ENCODE peak calls at places on chromosomes 11 and 22, in four cellular contexts. One of them, this sample, is unnamed.
A peak's percentile ranks its signal among the peaks of the same experiment; 100 is the strongest.

GRCh38 chr11:130761560-130762220 is 154.6 kb downstream of the SNX19 start:
- DNase-seq in LNCaP clone FGC: no peak
- DNase-seq in HCT116: no peak
- DNase-seq in AG04449: no peak
- DNase-seq in this sample: no peak

GRCh38 chr22:32327066-32327465 is 30.6 kb upstream of the RFPL3 start:
- DNase-seq in LNCaP clone FGC: no peak
- DNase-seq in HCT116: no peak
- DNase-seq in AG04449: no peak
- DNase-seq in this sample: no peak

GRCh38 chr11:104337273-104337672 is 173.3 kb upstream of the PDGFD start:
- DNase-seq in LNCaP clone FGC: no peak
- DNase-seq in HCT116: no peak
- DNase-seq in AG04449: no peak
- DNase-seq in this sample: no peak

GRCh38 chr11:45041556-45041955 is 90.9 kb upstream of the TP53I11 start:
- DNase-seq in LNCaP clone FGC: no peak
- DNase-seq in HCT116: no peak
- DNase-seq in AG04449: no peak
- DNase-seq in this sample: no peak

GRCh38 chr11:78063440-78064181 is at the start of gene THRSP:
- DNase-seq in LNCaP clone FGC: peak; percentile 50
- DNase-seq in HCT116: no peak
- DNase-seq in AG04449: no peak
- DNase-seq in this sample: no peak

GRCh38 chr22:24563246-24563645 is 7.4 kb downstream of the SNRPD3 start:
- DNase-seq in LNCaP clone FGC: no peak
- DNase-seq in HCT116: no peak
- DNase-seq in AG04449: no peak
- DNase-seq in this sample: no peak

GRCh38 chr22:24486501-24486921 is 8.6 kb upstream of the UPB1 start:
- DNase-seq in LNCaP clone FGC: no peak
- DNase-seq in HCT116: no peak
- DNase-seq in AG04449: no peak
- DNase-seq in this sample: no peak

GRCh38 chr11:102287963-102288744 is 29.1 kb upstream of the BIRC3 start:
- DNase-seq in LNCaP clone FGC: peak; percentile 71
- DNase-seq in HCT116: peak; percentile 69
- DNase-seq in AG04449: no peak
- DNase-seq in this sample: peak; percentile 36

GRCh38 chr11:123536690-123537437 is 106.8 kb downstream of the GRAMD1B start:
- DNase-seq in LNCaP clone FGC: no peak
- DNase-seq in HCT116: no peak
- DNase-seq in AG04449: no peak
- DNase-seq in this sample: no peak

GRCh38 chr22:19622061-19622441 is 92.3 kb upstream of the SEPTIN5 start:
- DNase-seq in LNCaP clone FGC: no peak
- DNase-seq in HCT116: no peak
- DNase-seq in AG04449: no peak
- DNase-seq in this sample: no peak

GRCh38 chr11:58003036-58003435 is 20.6 kb upstream of the OR9Q1 start:
- DNase-seq in LNCaP clone FGC: no peak
- DNase-seq in HCT116: no peak
- DNase-seq in AG04449: no peak
- DNase-seq in this sample: no peak

DNA sequence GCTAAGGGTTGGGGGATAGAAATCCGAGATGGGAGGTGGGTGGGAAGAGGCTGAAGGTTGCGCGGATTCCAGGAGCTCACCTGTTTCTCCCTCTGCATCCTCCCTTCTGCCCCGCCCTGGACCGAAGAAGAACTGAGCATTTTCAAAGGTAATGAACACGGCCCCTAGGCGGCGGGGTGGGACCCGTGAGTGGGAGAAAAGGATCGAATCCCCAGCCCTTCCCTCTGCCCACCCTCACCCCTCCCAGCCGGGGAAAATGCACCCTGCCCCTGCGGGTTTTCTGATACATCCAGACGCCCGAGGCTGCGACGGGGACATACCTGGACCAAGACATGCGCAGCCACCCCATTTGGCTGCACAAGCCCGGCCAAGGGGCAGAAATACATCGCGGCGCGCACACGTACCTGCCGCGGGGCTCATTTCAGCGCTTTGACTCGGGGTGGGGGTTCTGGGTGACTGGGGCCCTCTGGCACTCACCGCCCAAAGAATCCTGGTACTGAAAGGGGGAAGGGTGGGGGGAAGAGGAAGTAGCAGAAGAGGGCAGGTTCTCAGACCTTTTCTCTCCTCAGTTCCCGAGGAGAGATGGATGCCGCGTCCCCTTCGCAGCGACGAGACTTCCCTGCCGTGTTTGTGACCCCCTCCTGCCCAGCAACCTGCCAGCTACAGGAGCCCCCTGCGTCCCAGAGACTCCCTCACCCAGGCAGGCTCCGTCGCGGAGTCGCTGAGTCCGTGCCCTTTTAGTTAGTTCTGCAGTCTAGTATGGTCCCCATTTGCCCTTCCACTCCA is 6.0 kb downstream of the VSIG2 start:
- DNase-seq in LNCaP clone FGC: no peak
- DNase-seq in HCT116: no peak
- DNase-seq in AG04449: no peak
- DNase-seq in this sample: no peak
- TF ChIP-seq CTCF in LNCaP clone FGC: peak; percentile 40
- TF ChIP-seq CTCF in HCT116: peak; percentile 32
- TF ChIP-seq CTCF in AG04449: peak; percentile 16
- TF ChIP-seq CTCF in this sample: peak; percentile 19

GRCh38 chr11:70790671-70791300 is 392.5 kb downstream of the CTTN start:
- DNase-seq in LNCaP clone FGC: no peak
- DNase-seq in HCT116: no peak
- DNase-seq in AG04449: no peak
- DNase-seq in this sample: no peak
- TF ChIP-seq CTCF in LNCaP clone FGC: no peak
- TF ChIP-seq CTCF in HCT116: peak; percentile 46
- TF ChIP-seq CTCF in AG04449: no peak
- TF ChIP-seq CTCF in this sample: no peak

DNA sequence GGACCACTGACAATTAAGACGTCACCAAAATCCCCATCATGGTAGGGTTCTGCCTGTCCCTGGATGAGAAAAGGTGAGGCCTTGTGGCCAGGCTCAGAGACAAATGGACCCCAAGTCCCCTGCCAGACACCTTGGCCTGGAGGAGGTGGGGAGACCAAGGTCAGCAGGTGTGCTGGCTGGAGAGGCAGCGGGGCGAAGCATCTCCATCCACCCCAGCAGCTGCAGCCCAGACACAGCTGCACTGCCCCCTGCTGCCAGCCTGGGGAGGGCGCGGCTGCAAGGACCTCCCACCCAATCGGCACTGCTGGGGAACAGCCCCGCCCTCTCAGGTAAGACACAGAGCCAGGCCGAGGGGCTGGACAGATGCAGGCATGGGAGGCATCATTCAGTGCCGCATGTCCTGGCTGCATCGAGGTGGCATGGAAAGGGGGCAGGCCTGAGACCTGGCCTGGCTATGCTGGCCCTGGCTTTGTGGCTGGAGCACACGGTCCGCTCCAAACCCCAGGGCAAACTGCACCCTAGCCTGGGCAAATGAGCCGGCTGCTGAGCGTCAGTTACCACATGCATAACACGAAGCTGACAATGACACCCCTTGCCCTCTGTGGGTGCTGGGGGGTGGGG is 12.2 kb upstream of the MFNG start:
- DNase-seq in LNCaP clone FGC: no peak
- DNase-seq in HCT116: no peak
- DNase-seq in AG04449: no peak
- DNase-seq in this sample: peak; percentile 51
- TF ChIP-seq CTCF in LNCaP clone FGC: peak; percentile 68
- TF ChIP-seq CTCF in HCT116: peak; percentile 82
- TF ChIP-seq CTCF in AG04449: peak; percentile 30
- TF ChIP-seq CTCF in this sample: peak; percentile 28

GRCh38 chr11:65013692-65014145 is 241 bp upstream of the ARL2 start:
- DNase-seq in LNCaP clone FGC: peak; percentile 53
- DNase-seq in HCT116: peak; percentile 80
- DNase-seq in AG04449: peak; percentile 23
- DNase-seq in this sample: peak; percentile 92
- TF ChIP-seq CTCF in LNCaP clone FGC: peak; percentile 73
- TF ChIP-seq CTCF in HCT116: no peak
- TF ChIP-seq CTCF in AG04449: peak; percentile 80
- TF ChIP-seq CTCF in this sample: peak; percentile 45

GRCh38 chr11:118790357-118791014 is 478 bp downstream of the DDX6 start:
- DNase-seq in LNCaP clone FGC: no peak
- DNase-seq in HCT116: no peak
- DNase-seq in AG04449: no peak
- DNase-seq in this sample: peak; percentile 39
- TF ChIP-seq CTCF in LNCaP clone FGC: peak; percentile 20
- TF ChIP-seq CTCF in HCT116: peak; percentile 47
- TF ChIP-seq CTCF in AG04449: peak; percentile 53
- TF ChIP-seq CTCF in this sample: peak; percentile 52

DNA sequence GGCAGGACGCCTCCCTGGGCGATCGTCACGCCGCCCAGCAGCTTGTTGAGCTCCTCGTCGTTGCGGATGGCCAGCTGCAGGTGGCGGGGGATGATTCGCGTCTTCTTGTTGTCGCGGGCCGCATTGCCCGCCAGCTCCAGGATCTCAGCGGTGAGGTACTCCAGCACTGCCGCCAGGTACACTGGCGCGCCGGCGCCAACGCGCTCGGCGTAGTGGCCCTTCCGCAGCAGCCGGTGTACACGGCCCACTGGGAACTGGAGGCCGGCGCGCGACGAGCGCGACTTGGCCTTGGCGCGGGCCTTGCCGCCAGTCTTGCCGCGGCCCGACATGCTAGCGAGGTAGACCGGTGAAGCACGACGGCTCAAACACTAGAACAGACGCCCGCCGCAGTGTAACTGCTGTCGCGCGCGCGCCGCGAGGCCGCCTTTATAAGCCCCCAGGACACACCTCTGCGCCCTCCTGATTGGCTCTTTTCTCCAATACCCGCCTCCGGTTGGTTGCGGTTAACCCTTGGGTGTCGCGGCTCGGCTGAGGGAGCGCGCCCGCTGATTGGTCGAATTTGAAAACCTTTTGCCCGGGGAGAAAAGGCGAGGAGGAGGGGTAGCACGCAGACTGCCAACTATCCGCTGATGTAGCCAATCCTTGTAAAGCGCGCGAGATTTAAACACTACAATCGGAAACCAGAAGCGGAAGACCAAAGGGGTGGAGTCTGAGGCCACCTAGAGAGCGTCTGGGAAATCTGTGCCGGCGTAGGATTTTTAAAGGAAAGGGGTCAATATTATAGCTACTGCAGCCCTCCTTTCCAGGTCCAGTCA is 6.4 kb downstream of the DPAGT1 start:
- DNase-seq in LNCaP clone FGC: peak; percentile 98
- DNase-seq in HCT116: peak; percentile 99
- DNase-seq in AG04449: peak; percentile 97
- DNase-seq in this sample: peak; percentile 89
- TF ChIP-seq CTCF in LNCaP clone FGC: peak; percentile 16
- TF ChIP-seq CTCF in HCT116: peak; percentile 6
- TF ChIP-seq CTCF in AG04449: no peak
- TF ChIP-seq CTCF in this sample: peak; percentile 14

DNA sequence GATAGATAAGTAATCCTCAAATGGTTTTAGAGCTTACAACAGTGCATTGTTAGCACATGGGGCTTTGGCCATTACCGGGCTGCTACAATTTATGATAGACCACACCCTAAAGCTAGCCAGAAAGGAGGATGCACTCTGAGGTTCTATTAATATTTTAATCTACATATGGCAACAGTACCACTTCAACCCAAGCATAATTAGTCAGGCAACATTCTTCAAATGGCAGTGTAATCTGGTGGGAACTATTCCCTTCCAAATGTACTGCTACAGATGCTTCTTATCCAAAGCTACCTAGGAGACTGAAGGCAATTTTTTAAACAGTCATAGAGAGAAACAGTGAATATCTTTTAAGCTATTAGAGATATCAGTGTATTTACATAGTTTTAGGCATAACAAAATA is 697.6 kb downstream of the KCNA4 start:
- DNase-seq in LNCaP clone FGC: no peak
- DNase-seq in HCT116: no peak
- DNase-seq in AG04449: no peak
- DNase-seq in this sample: no peak
- TF ChIP-seq CTCF in LNCaP clone FGC: no peak
- TF ChIP-seq CTCF in HCT116: no peak
- TF ChIP-seq CTCF in AG04449: no peak
- TF ChIP-seq CTCF in this sample: no peak